ENCODE peak calls at places on chromosomes 2 and 18, in nine cellular contexts. W is aorta; C is MCF 10A; H is fibroblast of the conjunctiva; Y is fibroblast of the aortic adventitia; M is mesothelial cell of epicardium; P is T-cell; V is NT2/D1; L is stimulated activated CD4-positive, alpha-beta T cell treated with anti-CD3 and anti-CD28 coated beads, TNF-alpha, amount 100 ng/mL, for 48 hours. I is an unnamed sample.

GRCh38 chr18:2847341-2848144 is 737 bp downstream of the EMILIN2 start:
- DNase-seq in W (peak; percentile 84), H (peak; percentile 43), Y (peak; percentile 51), P (peak; percentile 10), M (peak; percentile 51), C (no peak), L (no peak), V (no peak), I (peak; percentile 38)

GRCh38 chr2:205103699-205104098 is 558.4 kb downstream of the PARD3B start:
- DNase-seq in Y (no peak), V (no peak), C (no peak), W (no peak), L (no peak), P (no peak), M (no peak), H (no peak), I (no peak)

GRCh38 chr18:7608174-7608550 is 41.0 kb downstream of the PTPRM start:
- DNase-seq in W (no peak), L (no peak), M (no peak), V (no peak), Y (peak; percentile 41), H (no peak), P (no peak), C (no peak), I (no peak)

GRCh38 chr2:212107989-212108388 is 430.6 kb downstream of the ERBB4 start:
- DNase-seq in L (no peak), P (no peak), V (no peak), Y (peak; percentile 0), H (no peak), W (no peak), M (no peak), C (no peak), I (no peak)

GRCh38 chr2:238642973-238643372 is 204.9 kb upstream of the TWIST2 start:
- DNase-seq in W (no peak), M (no peak), P (no peak), V (no peak), L (no peak), H (no peak), C (no peak), Y (no peak), I (no peak)

GRCh38 chr2:236073246-236073645 is 94.9 kb downstream of the GBX2 start:
- DNase-seq in P (no peak), Y (no peak), H (no peak), L (no peak), W (no peak), M (no peak), C (no peak), V (no peak), I (no peak)

GRCh38 chr2:197813093-197813787 is 8.8 kb downstream of the PLCL1 start:
- DNase-seq in L (no peak), C (peak; percentile 74), W (no peak), V (no peak), M (no peak), H (peak; percentile 20), P (no peak), Y (peak; percentile 55), I (no peak)

GRCh38 chr18:77001979-77002378 is 130.6 kb downstream of the MBP start:
- DNase-seq in H (no peak), Y (no peak), W (no peak), V (no peak), L (no peak), C (no peak), P (no peak), M (no peak), I (no peak)

GRCh38 chr2:215612770-215613169 is 176.9 kb upstream of the FN1 start:
- DNase-seq in H (no peak), P (no peak), C (no peak), V (no peak), M (no peak), W (no peak), L (no peak), Y (peak; percentile 79), I (no peak)

GRCh38 chr18:38367473-38367872 is 801.9 kb upstream of the CELF4 start:
- DNase-seq in W (no peak), P (no peak), L (no peak), C (no peak), H (no peak), Y (no peak), V (no peak), M (no peak), I (no peak)

GRCh38 chr2:157790780-157791179 is 85.3 kb downstream of the ACVR1 start:
- DNase-seq in M (no peak), L (no peak), Y (no peak), W (no peak), C (no peak), V (no peak), P (no peak), H (no peak), I (no peak)

GRCh38 chr2:109173311-109174171 is 44.5 kb downstream of the SH3RF3 start:
- DNase-seq in Y (peak; percentile 96), P (no peak), V (peak; percentile 8), L (no peak), W (peak; percentile 93), C (peak; percentile 83), M (no peak), H (peak; percentile 54), I (peak; percentile 17)

GRCh38 chr2:172724724-172725123 is 10.9 kb upstream of the RAPGEF4 start:
- DNase-seq in M (no peak), W (no peak), P (no peak), C (no peak), L (no peak), V (no peak), H (no peak), Y (no peak), I (no peak)

GRCh38 chr2:139045524-139045923 is 265.3 kb upstream of the NXPH2 start:
- DNase-seq in C (no peak), V (peak; percentile 64), P (no peak), M (no peak), W (no peak), L (no peak), H (no peak), Y (no peak), I (no peak)

GRCh38 chr2:136125226-136125625 is 7.3 kb upstream of the CXCR4 start:
- DNase-seq in Y (no peak), V (no peak), M (no peak), C (no peak), L (no peak), P (no peak), W (no peak), H (no peak), I (no peak)

GRCh38 chr2:23784971-23785370 is 142.0 kb downstream of the ATAD2B start:
- DNase-seq in L (no peak), V (no peak), Y (no peak), H (no peak), W (no peak), M (no peak), P (no peak), C (no peak), I (no peak)

GRCh38 chr2:47201224-47201623 is 46.1 kb upstream of the STPG4 start:
- DNase-seq in L (no peak), C (no peak), Y (peak; percentile 44), W (no peak), H (peak; percentile 62), P (no peak), V (no peak), M (no peak), I (no peak)